ENCODE peak calls at places on chromosomes 6 and 20, in five cellular contexts. F is colonic mucosa, Y is body of pancreas, J is A549, N is heart right ventricle. M is an unnamed sample.

GRCh38 chr20:31722388-31723281 is at the start of gene BCL2L1:
- DNase-seq in F (peak; percentile 85), Y (peak; percentile 86), J (peak; percentile 88), N (peak; percentile 90), M (peak; percentile 88)

GRCh38 chr6:130324657-130325056 is 41.2 kb upstream of the TMEM200A start:
- DNase-seq in F (no peak), Y (no peak), J (no peak), N (no peak), M (no peak)

GRCh38 chr20:44050925-44051660 is 135.9 kb downstream of the JPH2 start:
- DNase-seq in F (no peak), Y (no peak), J (no peak), N (no peak), M (no peak)

GRCh38 chr20:47317127-47317895 is 39.2 kb downstream of the ZMYND8 start:
- DNase-seq in F (peak; percentile 62), Y (peak; percentile 38), J (peak; percentile 82), N (peak; percentile 89), M (peak; percentile 80)

GRCh38 chr6:16514249-16514648 is 247.0 kb downstream of the ATXN1 start:
- DNase-seq in F (no peak), Y (no peak), J (peak; percentile 48), N (no peak), M (no peak)

GRCh38 chr6:25250878-25251277 is 28.3 kb upstream of the CARMIL1 start:
- DNase-seq in F (no peak), Y (no peak), J (peak; percentile 3), N (no peak), M (no peak)

GRCh38 chr6:128097019-128097418 is 196.2 kb upstream of the THEMIS start:
- DNase-seq in F (no peak), Y (no peak), J (no peak), N (no peak), M (no peak)

GRCh38 chr6:161462148-161462547 is 188.3 kb upstream of the AGPAT4 start:
- DNase-seq in F (no peak), Y (no peak), J (peak; percentile 7), N (no peak), M (no peak)

GRCh38 chr6:81242634-81243033 is 509.8 kb downstream of the TENT5A start:
- DNase-seq in F (no peak), Y (no peak), J (no peak), N (no peak), M (no peak)
- H3K9me3 ChIP-seq in F (no peaks in the 10 kb centered on the region), Y (no peaks in the 10 kb centered on the region), J (no peaks in the 10 kb centered on the region), N (no peaks in the 10 kb centered on the region), M (peaks cover 17% of the 10 kb centered on the region)

DNA sequence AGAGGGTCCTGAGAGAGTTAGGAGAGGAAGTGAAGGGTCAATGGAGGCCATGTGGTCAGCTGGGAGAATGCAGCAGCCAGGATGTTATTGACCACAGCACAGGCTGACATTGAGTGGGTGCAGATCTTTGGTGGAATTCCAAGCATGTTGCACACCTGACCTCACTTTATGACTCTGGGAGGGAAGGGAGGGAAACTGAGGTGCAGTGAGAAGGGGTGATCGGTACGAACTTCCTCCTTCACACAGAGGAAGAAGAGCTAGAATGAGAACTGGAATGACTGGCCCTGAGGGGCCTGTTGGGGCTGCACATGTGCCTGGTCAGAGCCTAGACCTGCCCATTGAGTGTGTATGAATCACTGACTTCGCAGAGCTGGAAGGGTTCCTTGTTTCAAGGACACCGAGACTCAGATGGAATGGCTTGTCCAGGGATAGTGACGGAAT is 9.8 kb downstream of the FAM83D start:
- DNase-seq in F (no peak), Y (no peak), J (no peak), N (no peak), M (no peak)
- H3K27ac ChIP-seq in F (no peak overlapping the region), Y (no peak overlapping the region), J (no peak overlapping the region), N (no peak overlapping the region), M (no peak overlapping the region)

DNA sequence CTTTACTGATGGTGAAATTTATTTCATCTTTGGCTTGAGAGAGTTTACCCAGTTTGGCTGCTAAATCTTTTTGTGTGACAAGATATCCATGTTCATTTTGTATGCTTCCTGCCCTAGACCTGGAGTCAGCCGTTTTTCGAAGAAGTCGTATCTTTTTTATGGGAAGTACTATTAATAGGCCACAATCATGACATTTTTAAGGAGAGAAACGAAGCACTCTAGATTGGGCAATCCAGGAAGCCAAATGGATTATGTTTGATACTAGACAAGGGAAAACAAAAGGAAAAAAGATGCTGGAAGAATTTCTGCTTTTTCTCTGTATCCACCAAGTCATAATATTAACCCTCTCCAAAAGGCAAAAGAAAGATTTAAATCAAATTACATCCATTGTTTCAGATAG is 214.6 kb downstream of the HDGFL1 start:
- DNase-seq in F (no peak), Y (no peak), J (no peak), N (no peak), M (no peak)
- H3K9me3 ChIP-seq in F (no peaks in the 10 kb centered on the region), Y (no peaks in the 10 kb centered on the region), J (peaks cover 3% of the 10 kb centered on the region), N (no peaks in the 10 kb centered on the region), M (peaks cover 22% of the 10 kb centered on the region)

DNA sequence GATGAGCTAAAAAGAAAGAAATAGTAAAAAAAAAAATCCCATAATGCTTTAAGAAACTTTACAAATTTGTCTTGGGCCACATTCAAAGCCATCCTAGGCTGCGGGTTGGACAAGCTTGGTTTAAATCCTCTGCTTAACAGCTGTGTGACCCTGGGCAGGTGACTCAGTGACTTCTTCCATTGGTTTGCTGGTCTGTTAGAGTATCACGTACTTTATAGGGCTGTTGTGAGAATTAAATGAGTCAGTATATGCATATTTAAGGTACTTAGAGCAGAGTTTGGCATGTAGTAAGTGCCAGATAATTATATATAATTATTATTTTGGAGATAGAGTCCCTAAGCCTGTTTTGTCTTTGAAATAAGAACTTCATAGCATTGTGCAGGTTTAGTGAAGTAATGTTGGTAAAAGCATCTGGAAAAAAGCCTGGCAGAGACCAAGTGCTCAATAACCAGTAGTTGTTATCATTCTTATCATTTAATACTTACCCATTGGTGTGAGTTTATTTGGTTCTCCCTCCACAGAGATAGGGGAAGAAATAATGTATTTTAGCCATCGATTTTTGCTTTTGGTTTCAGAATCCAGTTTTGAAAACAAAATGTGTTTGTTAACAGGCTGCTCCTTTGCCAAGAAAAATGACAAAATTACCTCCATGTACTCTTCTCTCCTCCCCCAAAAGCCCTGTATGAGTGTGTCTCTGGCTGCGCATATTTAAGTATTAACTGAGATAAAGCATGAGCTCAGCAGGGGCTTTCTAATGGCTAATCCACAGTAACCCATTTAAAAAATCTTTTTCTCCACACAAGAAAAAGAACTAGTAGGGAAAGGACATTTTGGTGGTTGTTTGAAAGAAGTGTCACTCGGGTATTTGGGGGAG is 67.2 kb downstream of the FOXO3 start:
- DNase-seq in F (no peak), Y (no peak), J (no peak), N (no peak), M (no peak)
- H3K27ac ChIP-seq in F (no peak overlapping the region), Y (no peak overlapping the region), J (no peak overlapping the region), N (no peak overlapping the region), M (peak overlapping the region; percentile 1)

GRCh38 chr20:59800309-59800708 is 133.1 kb downstream of the SYCP2 start:
- DNase-seq in F (no peak), Y (no peak), J (no peak), N (no peak), M (no peak)
- H3K9me3 ChIP-seq in F (no peaks in the 10 kb centered on the region), Y (no peaks in the 10 kb centered on the region), J (peaks cover 27% of the 10 kb centered on the region), N (no peaks in the 10 kb centered on the region), M (peaks cover 44% of the 10 kb centered on the region)

DNA sequence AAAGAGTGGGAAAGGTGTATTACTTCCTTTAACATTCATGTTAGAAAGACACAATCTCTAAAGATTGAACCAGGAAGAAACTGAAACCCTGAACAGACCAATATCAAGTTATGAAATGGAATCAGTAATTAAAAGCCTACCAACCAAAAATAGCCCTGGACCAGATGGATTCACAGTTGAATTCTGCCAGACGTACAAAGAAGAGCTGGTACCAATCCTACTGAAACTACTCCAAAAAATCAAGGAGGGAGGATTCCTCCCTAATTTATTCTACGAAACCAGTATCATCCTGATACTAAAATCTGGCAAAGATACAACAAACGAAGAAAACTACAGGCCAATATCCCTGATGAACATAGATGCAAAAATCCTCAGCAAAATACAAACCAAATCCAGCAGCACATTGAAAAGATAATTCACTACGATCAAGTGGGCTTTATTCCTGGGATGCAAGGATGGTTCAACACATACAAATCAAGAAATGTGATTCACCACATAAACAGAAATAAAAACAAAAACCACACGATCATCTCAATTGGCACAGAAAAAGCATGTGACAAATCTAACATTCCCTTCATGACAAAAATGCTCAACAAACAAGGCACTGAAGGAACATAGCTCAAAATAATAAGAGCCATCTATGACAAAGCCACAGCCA is 15.0 kb downstream of the CDK19 start:
- DNase-seq in F (no peak), Y (no peak), J (no peak), N (no peak), M (no peak)
- H3K27ac ChIP-seq in F (no peak overlapping the region), Y (no peak overlapping the region), J (no peak overlapping the region), N (no peak overlapping the region), M (no peak overlapping the region)

GRCh38 chr20:49278817-49279676 is 1.2 kb upstream of the ZNFX1 start:
- DNase-seq in F (peak; percentile 24), Y (peak; percentile 32), J (peak; percentile 54), N (no peak), M (no peak)

GRCh38 chr20:49280463-49281058 is 2.7 kb upstream of the ZNFX1 start:
- DNase-seq in F (no peak), Y (no peak), J (no peak), N (no peak), M (no peak)

GRCh38 chr20:49278036-49278816 is at the start of gene ZNFX1:
- DNase-seq in F (peak; percentile 99), Y (peak; percentile 99), J (peak; percentile 98), N (peak; percentile 99), M (peak; percentile 99)

GRCh38 chr20:49281059-49281912 is 3.4 kb upstream of the ZNFX1 start:
- DNase-seq in F (peak; percentile 44), Y (no peak), J (peak; percentile 86), N (no peak), M (no peak)

GRCh38 chr20:49279677-49280462 is 2.0 kb upstream of the ZNFX1 start:
- DNase-seq in F (no peak), Y (no peak), J (no peak), N (no peak), M (no peak)
- H3K9me3 ChIP-seq in F (no peaks in the 10 kb centered on the region), Y (peaks cover 11% of the 10 kb centered on the region), J (no peaks in the 10 kb centered on the region), N (no peaks in the 10 kb centered on the region), M (peaks cover 36% of the 10 kb centered on the region)

M was measured in left ventricle myocardium inferior.